ENCODE peak calls at places on chromosomes 1 and 21, in seven cellular contexts. Y is skeletal muscle cell, O is pancreas, W is transverse colon, S is adrenal gland, V is thyroid gland, H is psoas muscle. R is an unnamed sample.

GRCh38 chr1:187041104-187041503 is 212.4 kb downstream of the PLA2G4A start:
- DNase-seq in Y (no peak), O (no peak), W (no peak), S (no peak), V (no peak), H (no peak), R (no peak)

GRCh38 chr21:28336299-28336698 is 656.4 kb downstream of the LTN1 start:
- DNase-seq in Y (peak), O (no peak), W (no peak), S (no peak), V (no peak), H (no peak), R (no peak)

GRCh38 chr1:39788758-39789570 is at the start of gene BMP8B:
- DNase-seq in Y (no peak), O (peak), W (peak), S (peak), V (peak), H (peak), R (peak)

GRCh38 chr1:60679524-60679923 is 402.8 kb upstream of the NFIA start:
- DNase-seq in Y (no peak), O (no peak), W (no peak), S (no peak), V (no peak), H (no peak), R (no peak)

GRCh38 chr1:118827207-118827606 is 160.9 kb downstream of the TBX15 start:
- DNase-seq in Y (no peak), O (no peak), W (no peak), S (no peak), V (no peak), H (no peak), R (no peak)

GRCh38 chr21:34782666-34783365 is 114.0 kb downstream of the CLIC6 start:
- DNase-seq in Y (no peak), O (no peak), W (no peak), S (no peak), V (no peak), H (no peak), R (no peak)

GRCh38 chr1:101632548-101633256 is 364.0 kb downstream of the OLFM3 start:
- DNase-seq in Y (no peak), O (no peak), W (no peak), S (no peak), V (no peak), H (no peak), R (no peak)

GRCh38 chr1:248840946-248841345 is 2.9 kb downstream of the ZNF672 start:
- DNase-seq in Y (no peak), O (no peak), W (no peak), S (no peak), V (no peak), H (no peak), R (no peak)

GRCh38 chr1:24502168-24503002 is at the start of gene RCAN3:
- DNase-seq in Y (peak), O (peak), W (peak), S (peak), V (peak), H (peak), R (peak)

GRCh38 chr1:44037154-44037553 is 5.9 kb upstream of the SLC6A9 start:
- DNase-seq in Y (no peak), O (no peak), W (no peak), S (no peak), V (no peak), H (no peak), R (no peak)

GRCh38 chr1:229070168-229070567 is 200.7 kb upstream of the RAB4A start:
- DNase-seq in Y (no peak), O (peak), W (peak), S (peak), V (peak), H (peak), R (peak)

GRCh38 chr1:49995734-49996133 is 28.0 kb downstream of the AGBL4 start:
- DNase-seq in Y (no peak), O (no peak), W (no peak), S (no peak), V (no peak), H (no peak), R (no peak)

GRCh38 chr1:158025576-158026230 is 32.3 kb downstream of the KIRREL1 start:
- DNase-seq in Y (no peak), O (no peak), W (no peak), S (no peak), V (no peak), H (no peak), R (no peak)

GRCh38 chr1:184752656-184753055 is 2.0 kb downstream of the EDEM3 start:
- DNase-seq in Y (no peak), O (no peak), W (no peak), S (no peak), V (no peak), H (no peak), R (no peak)

GRCh38 chr1:212967767-212968166 is 17.4 kb downstream of the VASH2 start:
- DNase-seq in Y (peak), O (no peak), W (no peak), S (no peak), V (no peak), H (no peak), R (no peak)

GRCh38 chr1:209363112-209363511 is 220.4 kb upstream of the CAMK1G start:
- DNase-seq in Y (no peak), O (no peak), W (no peak), S (no peak), V (peak), H (no peak), R (no peak)

GRCh38 chr21:39281207-39281606 is 32.2 kb downstream of the BRWD1 start:
- DNase-seq in Y (no peak), O (no peak), W (no peak), S (no peak), V (no peak), H (no peak), R (no peak)

GRCh38 chr21:26072891-26073615 is 97.5 kb downstream of the APP start:
- DNase-seq in Y (no peak), O (no peak), W (no peak), S (no peak), V (no peak), H (no peak), R (no peak)

GRCh38 chr1:25556791-25557476 is 13.5 kb downstream of the LDLRAP1 start:
- DNase-seq in Y (no peak), O (no peak), W (peak), S (no peak), V (no peak), H (peak), R (peak)

GRCh38 chr1:43453442-43454269 is at the start of gene HYI:
- DNase-seq in Y (peak), O (peak), W (peak), S (peak), V (peak), H (peak), R (peak)

GRCh38 chr1:43968348-43968948 is 1.4 kb upstream of the DPH2 start:
- DNase-seq in Y (no peak), O (no peak), W (no peak), S (no peak), V (no peak), H (no peak), R (no peak)

GRCh38 chr1:227778401-227778947 is 37.0 kb upstream of the PRSS38 start:
- DNase-seq in Y (no peak), O (no peak), W (no peak), S (peak), V (no peak), H (peak), R (no peak)

GRCh38 chr1:9280015-9280860 is 12.5 kb upstream of the SPSB1 start:
- DNase-seq in Y (peak), O (no peak), W (peak), S (peak), V (peak), H (peak), R (peak)

GRCh38 chr1:34686531-34686930 is 68.3 kb upstream of the GJB5 start:
- DNase-seq in Y (no peak), O (no peak), W (no peak), S (no peak), V (no peak), H (no peak), R (no peak)

GRCh38 chr21:14414932-14415508 is 32.1 kb upstream of the HSPA13 start:
- DNase-seq in Y (no peak), O (no peak), W (no peak), S (no peak), V (no peak), H (no peak), R (no peak)

GRCh38 chr1:43530483-43531452 is at the start of gene PTPRF:
- DNase-seq in Y (no peak), O (peak), W (peak), S (peak), V (peak), H (no peak), R (peak)

GRCh38 chr1:232589809-232590741 is 39.9 kb downstream of the SIPA1L2 start:
- DNase-seq in Y (no peak), O (no peak), W (no peak), S (no peak), V (peak), H (no peak), R (no peak)

GRCh38 chr21:26097475-26097874 is 73.1 kb downstream of the APP start:
- DNase-seq in Y (no peak), O (no peak), W (no peak), S (no peak), V (no peak), H (no peak), R (no peak)

GRCh38 chr1:236746785-236747184 is 48.3 kb upstream of the MTR start:
- DNase-seq in Y (no peak), O (no peak), W (no peak), S (no peak), V (no peak), H (peak), R (no peak)

DNA sequence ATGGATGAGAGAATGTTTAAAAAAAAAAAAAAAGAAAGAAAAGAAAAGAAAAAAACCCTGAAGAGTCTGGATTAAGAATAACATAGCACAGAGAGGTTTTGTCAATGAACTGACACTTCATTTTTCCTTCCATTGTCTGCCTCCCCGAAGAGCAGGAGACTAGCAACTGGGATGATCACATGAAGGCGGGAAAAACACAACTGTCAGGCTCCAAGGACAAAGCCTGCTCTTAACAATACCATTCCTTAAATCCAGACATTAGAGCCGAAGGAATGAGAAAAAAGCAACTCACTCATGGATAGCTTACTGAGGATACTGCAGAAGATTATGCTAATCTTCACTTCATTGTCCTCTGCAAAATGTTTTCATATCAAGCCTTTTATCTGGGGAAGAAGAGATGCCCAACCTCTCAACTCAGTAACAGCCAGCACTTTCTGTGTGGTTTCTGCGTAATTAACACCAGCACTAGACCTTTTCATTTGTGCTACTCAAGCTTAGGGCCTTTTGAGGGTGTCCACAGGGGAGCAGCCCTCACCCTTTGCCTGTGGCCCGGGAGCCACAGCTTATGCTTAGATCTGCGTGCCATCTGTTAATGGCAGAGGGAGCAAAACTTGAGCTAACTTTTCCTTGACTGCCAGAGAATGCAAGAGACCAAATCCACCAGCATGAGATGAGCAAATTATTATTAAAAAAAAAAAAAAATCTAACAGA is 182.3 kb downstream of the BARHL2 start:
- DNase-seq in Y (no peak), O (no peak), W (no peak), S (no peak), V (no peak), H (no peak), R (no peak)
- H3K4me3 ChIP-seq in Y (no peak), O (no peak), W (no peak), S (no peak), V (no peak), H (no peak), R (no peak)

DNA sequence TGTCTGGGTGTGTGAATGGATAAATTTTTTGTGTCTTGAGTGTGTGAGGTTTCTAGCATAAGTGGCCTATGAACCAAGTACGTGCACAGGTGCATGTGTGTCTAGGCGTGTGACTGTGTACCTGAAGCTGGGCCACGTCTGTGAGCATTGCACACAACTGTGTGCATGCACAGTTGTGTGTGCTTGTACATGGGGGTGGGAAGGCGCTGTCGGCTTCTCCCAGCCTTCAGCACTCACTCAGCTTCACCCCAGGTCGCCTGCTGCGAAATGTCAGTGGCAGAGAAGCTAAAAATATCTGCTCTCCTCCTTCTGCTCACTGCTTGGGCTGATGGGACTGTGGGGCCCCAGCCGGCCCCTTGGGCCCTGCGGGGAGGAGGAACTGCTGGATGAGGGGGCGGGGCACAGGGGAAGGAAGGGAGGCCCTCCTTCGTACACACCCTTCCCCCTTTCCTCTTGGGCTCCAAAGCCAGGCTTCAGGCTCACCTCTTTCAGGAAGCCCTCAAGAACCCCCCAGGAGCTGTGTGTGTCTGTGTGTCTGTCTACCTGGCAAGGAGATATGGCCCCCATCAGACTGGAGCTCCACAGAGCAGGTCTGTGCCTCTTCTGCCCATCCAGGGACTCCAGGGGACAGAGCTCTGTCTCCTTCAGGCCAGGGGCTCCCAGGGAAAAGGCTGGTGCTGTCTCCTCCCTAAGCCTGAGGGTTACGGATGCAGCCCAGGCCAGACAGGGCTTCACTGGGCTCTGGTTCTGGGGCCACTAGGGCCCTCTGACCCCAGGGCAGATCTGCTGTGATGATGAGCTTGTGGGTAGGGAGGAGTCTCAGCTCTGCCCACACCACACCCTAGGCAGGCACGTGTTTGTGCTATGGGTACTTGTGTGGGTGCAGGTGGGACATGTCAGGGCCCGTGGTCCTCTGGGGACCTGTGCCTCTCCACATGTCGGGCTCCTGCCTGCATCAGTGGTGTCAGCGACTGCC is 35.6 kb upstream of the WASF2 start:
- DNase-seq in Y (no peak), O (no peak), W (peak), S (peak), V (peak), H (peak), R (peak)
- H3K4me3 ChIP-seq in Y (no peak), O (peak), W (no peak), S (no peak), V (no peak), H (peak), R (no peak)

GRCh38 chr1:153532769-153533599 is 2.8 kb downstream of the S100A6 start:
- DNase-seq in Y (peak), O (peak), W (peak), S (peak), V (peak), H (peak), R (peak)
- H3K4me3 ChIP-seq in Y (peak), O (peak), W (peak), S (no peak), V (no peak), H (peak), R (no peak)

GRCh38 chr1:65265296-65266271 is 43.8 kb upstream of the DNAJC6 start:
- DNase-seq in Y (no peak), O (peak), W (peak), S (peak), V (peak), H (no peak), R (peak)
- H3K4me3 ChIP-seq in Y (peak), O (peak), W (peak), S (peak), V (peak), H (peak), R (no peak)

DNA sequence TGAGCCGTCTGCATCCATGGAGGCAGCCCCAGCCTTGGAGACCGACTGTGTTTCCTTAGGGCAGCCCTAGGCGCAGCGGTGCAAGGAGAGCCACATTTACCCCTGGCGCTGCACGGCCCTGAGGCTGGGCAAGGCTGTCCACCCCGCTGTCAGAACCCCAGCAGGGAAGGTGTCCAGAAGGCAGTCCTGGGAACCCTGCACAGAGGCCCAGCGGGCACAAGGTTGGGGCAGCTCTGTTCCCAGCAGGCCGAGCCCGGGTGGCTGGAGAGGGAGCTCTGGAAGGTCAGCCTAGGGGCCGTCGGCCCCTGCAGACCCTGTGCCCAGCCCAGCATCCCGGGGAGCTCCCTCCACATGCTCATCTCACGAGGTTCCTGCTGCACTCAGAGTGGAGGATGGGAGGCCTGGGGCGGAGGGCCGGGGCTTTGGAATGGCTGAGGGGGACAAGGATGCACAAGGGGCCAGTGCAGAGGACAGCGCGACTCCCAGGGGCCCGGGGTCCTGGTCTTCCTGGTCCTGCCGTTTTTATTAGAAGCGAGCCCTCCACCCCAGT is 19.9 kb upstream of the SAMD11 start:
- DNase-seq in Y (no peak), O (no peak), W (peak), S (peak), V (no peak), H (peak), R (no peak)
- H3K4me3 ChIP-seq in Y (peak), O (peak), W (no peak), S (no peak), V (no peak), H (peak), R (no peak)

DNA sequence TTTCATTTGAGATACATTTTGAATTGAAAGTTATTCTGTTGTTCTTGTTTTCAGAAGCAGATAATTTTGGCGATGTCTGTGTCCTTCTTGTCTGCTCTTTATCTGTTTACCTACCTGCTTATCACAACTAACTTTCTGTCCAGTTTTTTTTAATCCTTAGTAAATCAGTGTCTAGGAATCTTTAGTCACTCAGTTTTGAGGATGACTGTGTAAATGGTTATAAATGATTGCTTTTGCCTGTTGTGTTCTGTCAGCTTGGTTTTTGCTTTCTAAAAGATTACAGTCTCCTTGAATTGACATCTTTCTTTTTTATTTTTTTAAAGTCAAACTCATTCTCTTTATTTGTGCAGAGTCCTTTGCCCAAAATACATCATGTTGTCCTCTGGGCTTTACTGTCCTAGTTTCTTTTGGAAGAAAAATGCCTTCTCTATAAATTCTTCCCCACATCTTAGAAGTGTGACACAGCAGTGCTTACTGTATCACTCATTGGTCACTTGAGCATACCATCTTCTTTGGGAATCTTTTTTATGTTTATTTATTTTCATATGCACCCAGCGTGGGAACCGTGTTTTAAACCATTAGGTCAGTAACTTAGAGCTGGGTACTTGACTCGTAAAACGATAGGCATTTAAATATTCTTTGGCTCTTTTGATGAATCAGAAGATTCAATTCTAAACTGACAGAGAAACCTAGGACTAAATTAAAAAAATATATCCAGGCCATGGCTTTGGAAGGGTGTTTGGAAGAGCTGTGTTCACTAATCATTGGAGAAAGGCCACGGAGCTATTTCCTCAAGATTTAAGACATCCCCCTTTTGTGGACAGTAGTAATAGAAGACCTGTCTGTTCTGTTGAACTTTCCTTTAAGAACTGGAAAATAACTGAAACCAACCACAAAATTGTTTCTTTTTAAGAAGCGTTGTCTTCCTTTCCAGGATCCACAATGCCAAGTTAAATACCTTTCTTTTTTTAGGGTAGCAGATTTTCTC is 20.9 kb downstream of the LAMC1 start:
- DNase-seq in Y (no peak), O (no peak), W (no peak), S (no peak), V (no peak), H (no peak), R (no peak)
- H3K4me3 ChIP-seq in Y (no peak), O (no peak), W (no peak), S (no peak), V (no peak), H (no peak), R (no peak)

GRCh38 chr1:206722751-206723499 is 38.2 kb downstream of the MAPKAPK2 start:
- DNase-seq in Y (no peak), O (peak), W (peak), S (no peak), V (no peak), H (peak), R (no peak)

GRCh38 chr1:206721454-206721853 is 36.7 kb downstream of the MAPKAPK2 start:
- DNase-seq in Y (no peak), O (peak), W (peak), S (no peak), V (no peak), H (no peak), R (no peak)

GRCh38 chr1:206725053-206725963 is 40.6 kb downstream of the MAPKAPK2 start:
- DNase-seq in Y (no peak), O (no peak), W (peak), S (no peak), V (peak), H (no peak), R (no peak)

GRCh38 chr1:206727981-206728380 is 42.6 kb upstream of the IL19 start:
- DNase-seq in Y (no peak), O (no peak), W (no peak), S (peak), V (no peak), H (no peak), R (no peak)

GRCh38 chr1:206723500-206724472 is 39.1 kb downstream of the MAPKAPK2 start:
- DNase-seq in Y (peak), O (peak), W (no peak), S (peak), V (peak), H (peak), R (no peak)
- H3K4me3 ChIP-seq in Y (no peak), O (no peak), W (no peak), S (no peak), V (no peak), H (peak), R (no peak)

R was measured in mucosa of descending colon.